ENCODE peak calls at places on chromosomes 13 and 19, in six cellular contexts. M, C, S, J, G and N are unnamed samples. For H3K4me1, the result is how much of the 10 kb centered on the place peaks cover.

GRCh38 chr13:79392882-79393563 is 13.0 kb downstream of the RBM26 start:
- DNase-seq in M (peak), S (no peak), C (peak), G (no peak), J (no peak), N (no peak)

GRCh38 chr13:113976711-113977684 is 3.1 kb upstream of the C13orf46 start:
- DNase-seq in J (peak), M (peak), S (no peak), G (no peak), C (peak), N (no peak)

GRCh38 chr13:75469087-75469486 is 12.9 kb downstream of the TBC1D4 start:
- DNase-seq in G (peak), S (no peak), C (no peak), J (no peak), M (no peak), N (no peak)

GRCh38 chr13:93861818-93862217 is 617.7 kb downstream of the DCT start:
- DNase-seq in C (peak), S (no peak), G (no peak), M (peak), J (peak), N (no peak)

GRCh38 chr19:45419396-45419795 is 4.3 kb downstream of the ERCC1 start:
- DNase-seq in C (no peak), G (no peak), S (peak), M (no peak), J (no peak), N (peak)

GRCh38 chr19:19381007-19381926 is 24.2 kb upstream of the GATAD2A start:
- DNase-seq in G (no peak), C (no peak), M (no peak), S (no peak), J (no peak), N (no peak)

GRCh38 chr19:55678121-55678671 is 3.2 kb downstream of the EPN1 start:
- DNase-seq in S (no peak), J (no peak), M (no peak), C (no peak), G (no peak), N (peak)

GRCh38 chr13:44876782-44877324 is 112.4 kb downstream of the NUFIP1 start:
- DNase-seq in J (no peak), G (peak), C (no peak), S (no peak), M (no peak), N (peak)

DNA sequence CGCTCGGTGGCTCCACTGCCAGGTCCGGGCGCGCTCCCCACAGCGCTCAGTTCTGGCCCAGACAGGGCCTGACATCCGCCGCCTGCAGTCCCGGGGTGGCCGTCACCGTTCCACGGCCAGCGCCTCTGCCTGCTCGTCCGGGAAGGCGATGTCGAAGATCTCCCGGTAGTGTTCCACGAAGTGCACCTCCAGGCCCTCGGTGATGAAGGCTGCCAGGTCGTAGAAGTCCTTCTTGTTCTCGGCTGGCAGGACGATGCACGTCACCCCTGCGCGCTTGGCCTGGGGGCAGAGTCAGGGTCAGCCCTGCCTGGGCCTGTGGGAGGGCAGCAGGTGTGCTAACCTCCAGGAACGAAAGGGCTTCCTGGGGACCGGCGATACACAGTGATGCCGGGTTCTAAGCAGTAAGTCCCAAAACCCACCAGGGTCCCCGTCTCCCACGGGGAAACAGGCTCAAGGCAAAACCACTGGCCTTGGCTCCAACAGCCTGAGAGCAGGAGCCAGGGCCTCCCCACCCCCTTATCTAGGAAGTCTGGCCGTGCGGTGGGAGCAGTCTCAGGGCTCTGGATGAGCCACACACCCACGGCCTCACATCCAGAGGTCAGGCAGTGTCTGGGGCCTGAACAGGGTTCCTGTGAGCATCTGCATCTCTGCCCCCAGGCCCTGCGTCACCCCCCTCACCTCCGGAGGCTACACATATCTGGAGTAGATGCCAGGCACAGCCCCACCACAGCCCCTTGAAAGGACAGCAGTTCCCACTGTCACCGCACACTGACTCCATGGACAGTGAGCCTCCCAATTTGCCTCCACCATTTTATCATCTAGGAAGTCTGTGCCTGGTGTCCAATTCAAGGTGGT is 2.1 kb downstream of the RPL36 start:
- DNase-seq in C (peak), S (no peak), J (peak), G (peak), M (peak), N (no peak)
- H3K27ac ChIP-seq in C (peak), S (peak), J (peak), G (no peak), M (no peak), N (no peak)

GRCh38 chr13:28387740-28388501 is 107.0 kb downstream of the FLT1 start:
- DNase-seq in C (no peak), M (no peak), S (no peak), G (no peak), J (no peak), N (no peak)
- H3K4me1 ChIP-seq in C (under half), M (under half), S (under half), G (under half), J (under half), N (under half)

GRCh38 chr13:48400820-48401219 is 12.1 kb downstream of the LPAR6 start:
- DNase-seq in S (no peak), M (peak), C (peak), G (no peak), J (peak), N (no peak)

GRCh38 chr13:48403151-48403631 is 9.7 kb downstream of the LPAR6 start:
- DNase-seq in C (peak), S (no peak), G (no peak), M (peak), J (no peak), N (no peak)

GRCh38 chr13:48401480-48401879 is 11.4 kb downstream of the LPAR6 start:
- DNase-seq in G (no peak), S (no peak), C (peak), M (no peak), J (no peak), N (no peak)

GRCh38 chr13:48403929-48404328 is 9.0 kb downstream of the LPAR6 start:
- DNase-seq in J (no peak), M (no peak), S (no peak), G (no peak), C (peak), N (no peak)

GRCh38 chr13:48402325-48402962 is 10.5 kb downstream of the LPAR6 start:
- DNase-seq in J (no peak), M (no peak), S (peak), C (peak), G (no peak), N (no peak)
- H3K4me2 ChIP-seq in J (no peak), M (no peak), S (no peak), C (peak), G (no peak), N (no peak)

GRCh38 chr19:47601180-47601904 is 7.6 kb upstream of the BICRA start:
- DNase-seq in J (peak), S (no peak), G (no peak), M (no peak), C (peak), N (no peak)

GRCh38 chr19:47593860-47594259 is 15.1 kb upstream of the BICRA start:
- DNase-seq in J (no peak), C (no peak), G (no peak), M (no peak), S (no peak), N (no peak)

GRCh38 chr19:47600246-47601179 is 8.4 kb upstream of the BICRA start:
- DNase-seq in G (peak), J (peak), M (peak), S (peak), C (peak), N (peak)

GRCh38 chr19:47598407-47599349 is 10.3 kb upstream of the BICRA start:
- DNase-seq in C (peak), G (peak), J (peak), M (peak), S (no peak), N (no peak)

GRCh38 chr19:47595937-47596336 is 13.0 kb upstream of the BICRA start:
- DNase-seq in M (no peak), G (no peak), C (peak), S (no peak), J (no peak), N (no peak)
- H3K27ac ChIP-seq in M (no peak), G (no peak), C (no peak), S (no peak), J (no peak), N (no peak)

GRCh38 chr19:10105241-10106099 is 692 bp upstream of the PPAN start:
- DNase-seq in S (no peak), M (no peak), G (no peak), C (peak), J (no peak), N (no peak)

GRCh38 chr19:10109528-10109927 is 2.0 kb upstream of the P2RY11 start:
- DNase-seq in J (peak), C (no peak), M (no peak), G (no peak), S (no peak), N (no peak)

GRCh38 chr19:10107254-10107653 is 1.1 kb downstream of the PPAN start:
- DNase-seq in G (no peak), C (no peak), M (no peak), J (peak), S (no peak), N (no peak)

GRCh38 chr19:10106100-10106936 is at the start of gene PPAN:
- DNase-seq in M (peak), C (peak), G (peak), S (peak), J (peak), N (peak)

DNA sequence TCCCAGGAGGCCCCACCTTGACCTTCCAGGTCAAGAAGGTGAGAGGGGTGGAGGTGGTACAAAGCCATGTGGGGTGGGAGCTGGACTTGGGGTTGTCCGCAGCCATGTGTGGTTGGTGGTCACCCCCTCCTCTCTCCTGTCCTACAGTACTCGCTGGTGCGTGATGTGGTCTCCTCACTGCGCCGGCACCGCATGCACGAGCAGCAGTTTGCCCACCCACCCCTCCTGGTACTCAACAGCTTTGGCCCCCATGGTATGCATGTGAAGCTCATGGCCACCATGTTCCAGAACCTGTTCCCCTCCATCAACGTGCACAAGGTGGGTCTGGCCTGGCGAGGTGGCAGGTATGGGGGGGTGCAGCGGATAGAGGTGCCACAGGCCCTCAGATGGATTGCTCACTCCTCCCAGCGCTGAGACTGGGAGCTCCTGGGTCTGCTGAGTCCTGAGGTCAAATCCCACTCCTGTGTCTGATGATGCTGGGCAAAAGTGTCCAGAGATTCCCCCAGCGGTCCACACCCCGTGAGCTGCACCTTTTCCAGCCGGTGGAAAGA is 1.7 kb downstream of the PPAN start:
- DNase-seq in J (peak), G (no peak), S (no peak), M (no peak), C (no peak), N (no peak)
- H3K4me1 ChIP-seq in J (under half), G (under half), S (under half), M (under half), C (under half), N (half or more)

GRCh38 chr19:9109959-9110358 is 2.7 kb upstream of the OR7G2 start:
- DNase-seq in G (no peak), S (no peak), C (no peak), J (no peak), M (no peak), N (no peak)

DNA sequence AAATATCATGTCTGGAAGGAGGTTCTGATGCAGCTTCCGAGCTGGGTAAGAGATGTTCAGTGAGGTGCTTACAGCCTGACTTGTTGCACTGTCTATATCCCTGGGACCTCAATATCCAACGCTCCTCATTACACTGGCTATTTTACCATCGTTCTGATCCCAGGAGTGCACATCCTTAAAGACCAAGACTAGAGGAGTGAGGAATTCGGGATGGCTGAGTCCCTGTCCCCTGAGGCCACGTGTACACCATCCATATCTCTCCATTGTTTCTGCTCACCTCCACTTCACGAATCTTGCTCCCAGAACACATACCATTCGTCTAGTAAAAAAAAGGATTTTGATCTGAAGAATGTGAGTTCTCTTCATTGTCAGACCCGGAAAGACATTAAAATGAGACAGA is at the start of gene OR7G2:
- DNase-seq in S (no peak), G (no peak), C (no peak), J (no peak), M (no peak), N (no peak)
- H3K4me2 ChIP-seq in S (no peak), G (no peak), C (no peak), J (no peak), M (no peak), N (no peak)

GRCh38 chr13:37599509-37599908 is 941 bp upstream of the POSTN start:
- DNase-seq in G (no peak), J (no peak), S (no peak), C (no peak), M (no peak), N (no peak)
- H3K27ac ChIP-seq in G (no peak), J (peak), S (no peak), C (no peak), M (no peak), N (no peak)